ENCODE peak calls at places on chromosomes 1 and 21, in nine cellular contexts. T is Panc1, P is A549, G is HCT116, A is K562, H is HL-60, C is GM12878, Q is HepG2, F is SK-N-SH. U is an unnamed sample.

GRCh38 chr1:172347416-172347815 is 73.1 kb upstream of the C1orf105 start:
- DNase-seq in A (no peak), T (no peak), Q (no peak), G (no peak), C (no peak), H (no peak), F (no peak), P (no peak), U (no peak)

GRCh38 chr1:17966341-17966740 is 141.3 kb upstream of the IGSF21 start:
- DNase-seq in C (no peak), A (no peak), Q (no peak), F (no peak), G (no peak), H (no peak), T (no peak), P (no peak), U (no peak)

GRCh38 chr21:38796426-38796825 is 9.3 kb upstream of the ETS2 start:
- DNase-seq in H (no peak), Q (no peak), G (no peak), P (no peak), T (no peak), A (peak), F (no peak), C (no peak), U (no peak)

GRCh38 chr1:82090104-82090503 is 289.4 kb downstream of the ADGRL2 start:
- DNase-seq in P (no peak), G (no peak), T (no peak), Q (no peak), F (no peak), C (no peak), H (no peak), A (no peak), U (peak)

GRCh38 chr1:228814091-228814610 is 78.9 kb downstream of the RHOU start:
- DNase-seq in F (no peak), G (no peak), C (no peak), Q (no peak), A (no peak), P (no peak), T (no peak), H (no peak), U (no peak)

GRCh38 chr1:183600136-183600535 is 9.9 kb upstream of the NCF2 start:
- DNase-seq in P (no peak), G (no peak), C (no peak), Q (no peak), H (peak), F (no peak), T (no peak), A (no peak), U (no peak)

GRCh38 chr1:147618077-147618569 is 52.2 kb downstream of the ACP6 start:
- DNase-seq in H (peak), F (no peak), Q (no peak), C (no peak), G (no peak), P (no peak), T (no peak), A (no peak), U (no peak)

GRCh38 chr1:20699558-20699957 is 18.2 kb downstream of the KIF17 start:
- DNase-seq in P (no peak), T (no peak), G (no peak), C (no peak), Q (no peak), H (no peak), A (no peak), F (no peak), U (no peak)

GRCh38 chr1:226875641-226876295 is 5.4 kb downstream of the PSEN2 start:
- DNase-seq in P (peak), A (peak), H (no peak), Q (no peak), C (no peak), G (peak), T (no peak), F (no peak), U (peak)

GRCh38 chr1:226873771-226874578 is 3.6 kb downstream of the PSEN2 start:
- DNase-seq in A (no peak), G (no peak), C (no peak), Q (no peak), T (no peak), F (no peak), H (no peak), P (no peak), U (no peak)

GRCh38 chr1:226880372-226881287 is 10.2 kb downstream of the PSEN2 start:
- DNase-seq in A (no peak), C (no peak), G (no peak), F (no peak), H (no peak), Q (no peak), T (no peak), P (no peak), U (no peak)

GRCh38 chr1:226874579-226875425 is 4.4 kb downstream of the PSEN2 start:
- DNase-seq in Q (no peak), F (no peak), A (no peak), T (no peak), P (no peak), H (no peak), C (no peak), G (no peak), U (no peak)

GRCh38 chr1:226877669-226878068 is 7.3 kb downstream of the PSEN2 start:
- DNase-seq in P (no peak), A (no peak), C (no peak), G (no peak), T (no peak), Q (no peak), H (no peak), F (no peak), U (no peak)
- TF ChIP-seq REST in P (no peak), A (no peak), C (no peak), G (no peak), T (no peak), Q (no peak), H (no peak), F (no peak), U (no peak)

DNA sequence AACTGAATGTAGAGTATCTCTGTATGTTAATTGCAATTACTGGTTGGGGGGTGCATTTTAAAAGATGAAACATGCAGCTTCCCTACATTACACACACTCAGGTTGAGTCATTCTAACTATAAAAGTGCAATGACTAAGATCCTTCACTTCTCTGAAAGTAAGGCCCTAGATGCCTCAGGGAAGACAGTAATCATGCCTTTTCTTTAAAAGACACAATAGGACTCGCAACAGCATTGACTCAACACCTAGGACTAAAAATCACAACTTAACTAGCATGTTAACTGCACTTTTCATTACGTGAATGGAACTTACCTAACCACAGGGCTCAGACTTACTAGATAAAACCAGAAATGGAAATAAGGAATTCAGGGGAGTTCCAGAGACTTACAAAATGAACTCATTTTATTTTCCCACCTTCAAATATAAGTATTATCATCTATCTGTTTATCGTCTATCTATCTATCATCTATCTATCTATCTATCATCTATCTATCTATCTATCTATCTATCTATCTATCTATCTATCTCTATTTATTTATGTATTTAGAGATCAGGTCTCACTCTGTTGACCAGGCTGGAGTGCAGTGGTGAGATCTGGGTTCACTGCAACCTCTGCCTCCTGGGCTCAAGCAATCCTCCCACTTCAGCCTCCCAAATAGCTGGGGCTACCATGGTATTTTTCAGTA is 47.8 kb downstream of the CHML start:
- DNase-seq in A (peak), P (no peak), C (peak), T (no peak), G (peak), F (no peak), H (no peak), Q (no peak), U (no peak)
- TF ChIP-seq REST in A (no peak), P (no peak), C (no peak), T (no peak), G (no peak), F (no peak), H (no peak), Q (no peak), U (no peak)

DNA sequence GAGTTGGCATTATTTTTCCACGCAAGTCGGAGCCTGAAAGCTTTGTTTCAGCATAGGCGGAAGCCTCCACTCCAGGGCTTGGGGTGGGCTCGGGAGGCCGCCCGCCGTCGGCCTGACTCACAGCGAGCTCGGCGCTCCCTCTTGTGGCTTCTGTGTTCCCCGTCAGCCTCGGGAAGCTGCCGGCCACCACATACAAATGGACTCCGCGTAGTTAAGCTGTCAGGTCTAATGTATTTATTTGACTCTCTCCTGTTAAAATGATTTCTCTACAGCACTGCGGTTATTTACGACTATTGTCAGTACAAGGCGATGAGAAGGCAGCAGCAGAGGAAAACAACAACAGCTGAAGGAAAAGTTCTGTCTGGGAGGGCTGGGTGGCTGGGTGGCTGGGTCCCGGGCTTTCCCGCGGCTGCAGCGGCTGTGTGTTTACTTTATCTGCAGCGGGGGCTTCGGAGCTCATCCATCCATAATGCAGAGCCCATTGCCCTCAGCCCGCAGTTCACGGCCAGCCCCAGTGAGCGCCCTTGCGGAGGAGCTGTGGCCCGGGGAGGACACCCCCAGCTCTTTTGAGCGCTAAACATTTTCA is 375.7 kb upstream of the CAMK1G start:
- DNase-seq in G (no peak), Q (peak), T (no peak), C (no peak), H (no peak), F (peak), A (peak), P (peak), U (peak)
- TF ChIP-seq REST in G (no peak), Q (no peak), T (no peak), C (no peak), H (no peak), F (no peak), A (no peak), P (no peak), U (no peak)

DNA sequence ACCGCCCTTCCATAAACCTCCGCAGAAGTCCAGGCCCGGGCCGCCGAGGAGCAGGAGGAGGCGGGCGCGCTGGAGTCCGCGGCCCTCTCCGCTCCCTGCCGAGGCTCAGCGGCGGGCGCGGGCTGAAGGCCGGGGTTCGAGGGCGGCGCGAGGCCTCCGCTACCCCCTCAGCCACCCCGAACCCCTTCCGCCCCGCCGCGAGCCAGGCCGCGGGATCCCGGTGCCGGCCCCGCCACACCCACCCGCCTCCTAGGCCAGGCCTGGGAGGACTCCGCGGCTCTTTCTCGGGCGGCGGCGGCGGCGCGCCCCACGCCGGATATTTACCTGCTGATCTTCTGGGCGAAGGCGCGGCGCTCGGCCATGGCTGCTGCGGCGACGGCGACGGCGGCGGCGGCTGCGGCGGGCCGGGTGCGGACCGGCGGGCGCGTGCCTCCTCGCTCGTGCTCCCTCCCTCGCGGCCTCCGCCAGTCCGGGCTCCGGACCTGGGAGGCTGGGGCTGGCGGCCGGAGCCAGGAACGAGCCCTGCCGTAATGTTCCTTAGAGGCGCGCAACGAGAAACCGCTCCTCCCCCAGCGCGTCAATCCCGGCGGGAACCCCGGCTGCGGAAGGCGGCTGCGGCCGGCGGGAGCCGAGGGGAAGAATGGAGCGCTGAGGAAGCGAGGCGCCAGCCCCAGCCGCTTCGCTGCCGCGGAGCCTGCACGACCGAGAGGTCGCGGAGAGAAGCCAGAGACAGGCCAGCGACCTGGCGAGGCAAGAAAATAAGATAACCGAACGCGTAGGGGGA is at the start of gene DOCK7:
- DNase-seq in A (peak), H (peak), F (peak), Q (peak), C (no peak), G (peak), P (peak), T (peak), U (peak)
- TF ChIP-seq REST in A (no peak), H (no peak), F (peak), Q (no peak), C (no peak), G (no peak), P (no peak), T (no peak), U (no peak)

U was measured in GM23338.